ENCODE peak calls at places on chromosomes 2 and 18, in four cellular contexts. A is upper lobe of left lung, G is heart left ventricle, B is right atrium auricular region. U is an unnamed sample.

GRCh38 chr18:6886931-6887330 is 157.4 kb downstream of the ARHGAP28 start:
- DNase-seq in B (no peak), G (no peak), A (no peak), U (no peak)

GRCh38 chr2:199977984-199978415 is 22.6 kb downstream of the MAIP1 start:
- DNase-seq in G (no peak), B (no peak), A (no peak), U (no peak)

GRCh38 chr18:41767960-41768359 is 187.1 kb upstream of the PIK3C3 start:
- DNase-seq in G (no peak), B (no peak), A (no peak), U (no peak)

GRCh38 chr2:207163815-207164747 is 1.7 kb downstream of the KLF7 start:
- DNase-seq in B (peak; percentile 80), A (no peak), G (peak; percentile 74), U (peak; percentile 61)

GRCh38 chr2:45918816-45919655 is 267.6 kb downstream of the PRKCE start:
- DNase-seq in A (no peak), G (no peak), B (no peak), U (no peak)

GRCh38 chr2:218671654-218672566 is at the start of the genes RNF25 and STK36:
- DNase-seq in A (peak; percentile 87), G (peak; percentile 88), B (peak; percentile 82), U (peak; percentile 79)

GRCh38 chr2:68196120-68196716 is 38.5 kb downstream of the PNO1 start:
- DNase-seq in B (no peak), G (no peak), A (no peak), U (no peak)

GRCh38 chr2:208042450-208042849 is 17.1 kb upstream of the PLEKHM3 start:
- DNase-seq in G (no peak), A (no peak), B (no peak), U (no peak)

GRCh38 chr18:3099327-3099726 is 86.4 kb upstream of the LPIN2 start:
- DNase-seq in B (no peak), A (no peak), G (no peak), U (no peak)
- H3K27ac ChIP-seq in B (no peak overlapping the region), A (no peak overlapping the region), G (no peak overlapping the region), U (no peak overlapping the region)

DNA sequence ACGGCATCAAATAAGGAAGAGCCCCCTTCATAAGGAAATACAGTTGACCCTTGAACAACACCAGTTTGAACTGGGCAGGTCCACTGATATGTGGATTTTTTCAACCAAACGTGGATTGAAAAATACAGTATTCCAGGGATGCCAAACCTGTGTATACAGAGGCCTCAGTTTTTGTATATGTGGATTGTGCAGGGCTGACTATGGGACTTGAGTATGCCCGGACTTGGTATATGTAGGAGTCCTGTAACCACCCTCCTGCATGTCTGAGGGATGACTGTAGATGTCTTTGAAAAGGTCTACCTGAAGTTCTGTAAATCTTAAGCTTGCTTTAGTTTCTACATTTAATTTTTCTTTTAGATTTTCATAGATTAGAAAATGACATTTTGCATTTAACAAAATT is 50.0 kb downstream of the EML4 start:
- DNase-seq in B (no peak), G (no peak), A (no peak), U (no peak)
- H3K4me1 ChIP-seq in B (peaks cover 12% of the 10 kb centered on the region), G (peaks cover 35% of the 10 kb centered on the region), A (peaks cover 37% of the 10 kb centered on the region), U (peaks cover 8% of the 10 kb centered on the region)

GRCh38 chr2:236964291-236964690 is 121.4 kb upstream of the COPS8 start:
- DNase-seq in A (no peak), G (no peak), B (no peak), U (no peak)
- H3K27ac ChIP-seq in A (no peak overlapping the region), G (no peak overlapping the region), B (no peak overlapping the region), U (no peak overlapping the region)

DNA sequence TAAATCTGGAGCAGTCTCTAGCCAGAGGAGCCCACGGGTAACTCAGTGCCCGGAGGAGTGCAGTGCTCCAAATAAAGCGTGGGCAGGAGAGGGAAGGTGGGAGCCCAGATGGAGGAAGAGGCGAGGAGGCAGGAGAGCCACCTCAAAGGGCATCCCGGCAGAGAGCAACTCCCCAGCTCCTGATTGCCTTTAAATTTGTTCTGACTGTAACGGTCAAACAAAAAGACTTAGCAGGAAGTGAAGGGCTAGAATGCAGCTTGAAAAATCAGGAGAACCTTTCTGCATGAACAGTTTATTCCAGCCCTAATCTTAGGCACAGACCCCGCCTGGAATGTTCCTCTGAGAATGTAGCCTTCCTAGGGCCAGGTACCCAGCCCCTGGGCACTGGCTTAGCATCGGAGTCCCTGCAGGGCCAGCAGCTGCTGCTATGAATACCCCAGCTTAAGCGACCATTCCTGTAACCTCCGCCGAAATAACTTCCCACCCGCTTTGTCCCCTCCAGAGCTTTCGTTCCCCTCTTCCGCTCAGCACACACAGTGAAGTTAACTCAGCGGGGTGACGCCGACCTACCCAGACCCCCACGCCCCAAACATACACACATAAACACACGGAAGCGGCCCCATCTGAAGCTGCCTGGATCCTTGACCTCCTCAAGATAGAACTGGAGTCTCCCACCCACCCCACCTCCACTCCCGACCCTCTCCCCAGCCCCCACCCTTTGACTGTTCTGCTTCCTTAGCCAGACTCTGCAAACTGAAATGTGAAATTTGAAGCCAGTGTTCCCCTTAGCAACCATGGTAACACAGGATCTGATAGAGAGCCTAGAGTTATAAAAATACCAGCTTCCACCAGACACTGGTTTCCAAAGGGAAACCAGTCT is 123.2 kb downstream of the SMAD7 start:
- DNase-seq in A (no peak), B (peak; percentile 58), G (no peak), U (no peak)
- H3K4me1 ChIP-seq in A (peaks cover 67% of the 10 kb centered on the region), B (peaks cover 72% of the 10 kb centered on the region), G (peaks cover 70% of the 10 kb centered on the region), U (peaks cover 50% of the 10 kb centered on the region)

GRCh38 chr2:171163261-171163660 is 2.6 kb upstream of the TLK1 start:
- DNase-seq in G (no peak), B (no peak), A (no peak), U (no peak)
- H3K27ac ChIP-seq in G (no peak overlapping the region), B (no peak overlapping the region), A (no peak overlapping the region), U (no peak overlapping the region)

DNA sequence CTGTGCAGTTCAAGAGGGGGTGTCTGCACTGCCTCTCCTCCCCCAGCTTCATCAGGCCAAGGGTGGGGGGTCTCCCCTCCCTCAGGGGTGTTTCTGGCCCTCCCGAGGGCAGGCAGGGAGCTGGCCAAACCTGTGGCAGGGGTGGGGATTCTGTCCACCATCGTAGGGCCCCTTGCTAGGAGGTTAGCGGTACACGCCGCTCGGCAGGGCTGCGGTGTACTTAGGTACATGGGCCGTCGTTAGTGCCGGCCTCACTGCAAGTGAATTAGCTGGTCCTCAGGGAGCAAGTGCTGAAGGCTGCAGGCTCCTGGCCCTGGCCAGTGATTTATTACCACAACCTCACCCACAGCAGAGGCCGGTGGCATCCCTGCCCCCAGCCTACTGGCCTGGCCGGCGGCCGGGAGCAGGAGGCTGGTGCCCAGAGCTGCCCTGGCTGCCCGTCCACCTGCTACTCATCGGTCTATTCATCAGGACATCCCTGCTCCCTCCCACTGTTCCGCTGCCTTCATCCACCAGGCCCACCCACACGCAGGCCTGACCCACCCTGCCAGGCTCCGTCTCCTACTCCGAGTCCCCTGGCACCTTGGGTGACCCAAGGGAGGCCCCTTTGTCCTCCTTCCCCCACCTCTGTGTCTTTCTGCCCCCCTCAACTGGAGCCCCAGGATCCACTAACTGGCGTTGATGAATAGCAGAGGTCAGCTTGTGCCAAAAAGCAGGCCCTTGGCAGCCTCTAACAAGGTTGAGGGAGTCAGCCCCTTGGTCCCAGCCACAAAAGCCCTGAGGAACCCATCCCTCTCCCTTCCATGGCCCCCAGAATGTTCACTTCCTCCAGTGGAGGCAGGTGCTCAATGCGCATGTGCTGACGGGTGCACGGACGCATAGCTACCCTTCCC is 19.5 kb upstream of the PTMA start:
- DNase-seq in A (no peak), G (no peak), B (no peak), U (no peak)
- H3K4me1 ChIP-seq in A (peaks cover 7% of the 10 kb centered on the region), G (peaks cover 8% of the 10 kb centered on the region), B (peaks cover 19% of the 10 kb centered on the region), U (peaks cover 6% of the 10 kb centered on the region)

DNA sequence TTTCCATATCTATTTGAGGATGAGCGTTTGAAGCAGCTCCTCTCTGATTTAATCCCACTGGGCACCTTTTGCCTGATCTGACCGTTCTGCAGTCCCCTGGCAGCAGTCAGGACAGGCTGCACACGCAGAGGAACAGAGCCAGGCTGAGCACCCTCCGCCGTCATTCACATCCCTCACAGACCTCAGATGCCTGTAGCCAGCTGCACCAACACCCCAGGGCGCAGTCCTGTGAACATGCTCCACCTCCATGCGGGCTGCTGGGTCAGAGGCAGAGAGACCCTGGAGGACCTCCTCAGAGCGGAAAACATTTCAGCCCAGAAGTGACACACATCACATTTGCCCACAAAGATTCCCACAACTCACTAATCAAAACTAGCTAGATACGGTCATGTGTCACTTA is 146.1 kb downstream of the SEPTIN10 start:
- DNase-seq in G (no peak), A (no peak), B (no peak), U (no peak)
- H3K27ac ChIP-seq in G (no peak overlapping the region), A (no peak overlapping the region), B (no peak overlapping the region), U (no peak overlapping the region)